ENCODE peak calls at places on chromosomes 6 and 20, in ten cellular contexts. Y is non-pigmented ciliary epithelial cell; K is mesothelial cell of epicardium; L is KG1; H is WTC11; G is dorsolateral prefrontal cortex; Z is activated CD4-positive, alpha-beta T cell treated with anti-CD3 and anti-CD28 coated beads, Interleukin-2, amount 50 U/mL, for 1 hour; O is activated T-helper 1 cell treated with anti-CD3 and anti-CD28 coated beads, Interleukin-2, amount 50 U/mL, for 16 hours; N is right cardiac atrium; B is RWPE1. I is an unnamed sample.

GRCh38 chr20:18138639-18139583 is 1.2 kb downstream of the KAT14 start:
- DNase-seq in Y (no peak), K (no peak), L (no peak), H (no peak), G (no peak), Z (no peak), O (no peak), N (no peak), B (no peak), I (no peak)

GRCh38 chr20:35432430-35432735 is 5.6 kb downstream of the GDF5 start:
- DNase-seq in Y (no peak), K (no peak), L (no peak), H (no peak), G (no peak), Z (no peak), O (no peak), N (no peak), B (no peak), I (no peak)

GRCh38 chr6:35522660-35523658 is 10.3 kb upstream of the TULP1 start:
- DNase-seq in Y (peak), K (peak), L (peak), H (peak), G (peak), Z (peak), O (peak), N (peak), B (peak), I (peak)

GRCh38 chr6:2020909-2021308 is 224.5 kb downstream of the GMDS start:
- DNase-seq in Y (no peak), K (no peak), L (no peak), H (no peak), G (no peak), Z (no peak), O (no peak), N (no peak), B (peak), I (no peak)

GRCh38 chr20:8131598-8132014 is 460 bp upstream of the PLCB1 start:
- DNase-seq in Y (no peak), K (no peak), L (no peak), H (no peak), G (no peak), Z (no peak), O (no peak), N (no peak), B (peak), I (no peak)

GRCh38 chr6:18492957-18493356 is 105.8 kb downstream of the RNF144B start:
- DNase-seq in Y (no peak), K (no peak), L (no peak), H (no peak), G (no peak), Z (no peak), O (no peak), N (no peak), B (no peak), I (no peak)

GRCh38 chr6:55980627-55981211 is 105.3 kb upstream of the BMP5 start:
- DNase-seq in Y (peak), K (no peak), L (peak), H (no peak), G (no peak), Z (no peak), O (no peak), N (no peak), B (peak), I (no peak)

GRCh38 chr6:5674141-5674540 is 332.6 kb downstream of the NRN1 start:
- DNase-seq in Y (no peak), K (no peak), L (no peak), H (no peak), G (no peak), Z (no peak), O (no peak), N (no peak), B (no peak), I (no peak)

GRCh38 chr6:111406200-111406711 is 76.8 kb downstream of the REV3L start:
- DNase-seq in Y (no peak), K (no peak), L (no peak), H (no peak), G (no peak), Z (no peak), O (no peak), N (no peak), B (no peak), I (no peak)

GRCh38 chr6:30411515-30412207 is 66.7 kb downstream of the RPP21 start:
- DNase-seq in Y (no peak), K (no peak), L (no peak), H (peak), G (no peak), Z (peak), O (peak), N (peak), B (no peak), I (no peak)

GRCh38 chr6:159074120-159074684 is 29.4 kb upstream of the TAGAP start:
- DNase-seq in Y (no peak), K (no peak), L (no peak), H (no peak), G (peak), Z (no peak), O (no peak), N (no peak), B (peak), I (no peak)

GRCh38 chr20:35174458-35175216 is 2.8 kb downstream of the PROCR start:
- DNase-seq in Y (no peak), K (no peak), L (no peak), H (peak), G (no peak), Z (no peak), O (no peak), N (no peak), B (peak), I (no peak)

GRCh38 chr20:43926287-43926686 is 11.6 kb downstream of the TOX2 start:
- DNase-seq in Y (no peak), K (no peak), L (no peak), H (no peak), G (no peak), Z (no peak), O (no peak), N (no peak), B (no peak), I (no peak)

GRCh38 chr6:18640754-18641153 is 253.6 kb downstream of the RNF144B start:
- DNase-seq in Y (no peak), K (no peak), L (no peak), H (no peak), G (no peak), Z (no peak), O (no peak), N (no peak), B (no peak), I (no peak)

GRCh38 chr6:11762782-11763459 is 15.7 kb downstream of the ADTRP start:
- DNase-seq in Y (no peak), K (no peak), L (no peak), H (no peak), G (no peak), Z (no peak), O (no peak), N (no peak), B (no peak), I (no peak)

GRCh38 chr6:154249499-154250298 is 106.9 kb downstream of the IPCEF1 start:
- DNase-seq in Y (no peak), K (no peak), L (peak), H (no peak), G (no peak), Z (no peak), O (no peak), N (no peak), B (no peak), I (no peak)

GRCh38 chr6:55040102-55040848 is 134.0 kb upstream of the HCRTR2 start:
- DNase-seq in Y (peak), K (no peak), L (no peak), H (no peak), G (no peak), Z (no peak), O (no peak), N (no peak), B (no peak), I (no peak)

GRCh38 chr20:16013631-16014030 is 559.6 kb downstream of the KIF16B start:
- DNase-seq in Y (no peak), K (no peak), L (no peak), H (no peak), G (no peak), Z (no peak), O (no peak), N (no peak), B (no peak), I (no peak)

GRCh38 chr20:24933266-24933908 is 15.7 kb upstream of the CST7 start:
- DNase-seq in Y (no peak), K (no peak), L (no peak), H (no peak), G (no peak), Z (no peak), O (no peak), N (no peak), B (no peak), I (no peak)

GRCh38 chr20:58839474-58839874 is 11.2 kb downstream of the GNAS-AS1 start:
- DNase-seq in Y (no peak), K (no peak), L (no peak), H (peak), G (no peak), Z (peak), O (peak), N (peak), B (peak), I (no peak)

GRCh38 chr20:826695-827323 is 6.7 kb upstream of the FAM110A start:
- DNase-seq in Y (no peak), K (no peak), L (no peak), H (no peak), G (no peak), Z (no peak), O (no peak), N (no peak), B (no peak), I (no peak)

GRCh38 chr6:33936911-33937310 is 133.1 kb upstream of the MLN start:
- DNase-seq in Y (no peak), K (no peak), L (no peak), H (no peak), G (no peak), Z (no peak), O (no peak), N (no peak), B (no peak), I (no peak)

GRCh38 chr6:51273228-51273961 is 454.7 kb downstream of the TFAP2B start:
- DNase-seq in Y (no peak), K (no peak), L (no peak), H (peak), G (no peak), Z (no peak), O (no peak), N (no peak), B (no peak), I (no peak)

GRCh38 chr6:158476389-158476788 is 83.5 kb upstream of the TMEM181 start:
- DNase-seq in Y (no peak), K (no peak), L (no peak), H (no peak), G (no peak), Z (no peak), O (no peak), N (no peak), B (no peak), I (no peak)

GRCh38 chr20:57439432-57439831 is 48.2 kb downstream of the RBM38 start:
- DNase-seq in Y (no peak), K (no peak), L (no peak), H (no peak), G (peak), Z (no peak), O (no peak), N (peak), B (no peak), I (no peak)

GRCh38 chr6:123616942-123617341 is 19.8 kb downstream of the TRDN start:
- DNase-seq in Y (no peak), K (no peak), L (no peak), H (no peak), G (no peak), Z (no peak), O (no peak), N (no peak), B (no peak), I (no peak)